ENCODE peak calls at places on chromosomes 2 and 18, in five cellular contexts. One of them, this sample, is unnamed. For H3K4me1, the result is how much of the 10 kb centered on the place peaks cover.

GRCh38 chr2:7180641-7181370 is 263.6 kb downstream of the RNF144A start:
- DNase-seq in heart right ventricle: no peak
- DNase-seq in thoracic aorta: no peak
- DNase-seq in HepG2: peak
- DNase-seq in CD8-positive, alpha-beta memory T cell: no peak
- DNase-seq in this sample: no peak

GRCh38 chr2:174662459-174662858 is 64.9 kb upstream of the WIPF1 start:
- DNase-seq in thoracic aorta: no peak
- DNase-seq in HepG2: no peak
- DNase-seq in heart right ventricle: no peak
- DNase-seq in CD8-positive, alpha-beta memory T cell: no peak
- DNase-seq in this sample: peak

GRCh38 chr2:237315170-237315880 is 98.6 kb downstream of the COL6A3 start:
- DNase-seq in HepG2: peak
- DNase-seq in thoracic aorta: peak
- DNase-seq in heart right ventricle: peak
- DNase-seq in CD8-positive, alpha-beta memory T cell: no peak
- DNase-seq in this sample: peak

GRCh38 chr2:232655392-232655791 is 22.0 kb downstream of the EFHD1 start:
- DNase-seq in HepG2: no peak
- DNase-seq in heart right ventricle: no peak
- DNase-seq in CD8-positive, alpha-beta memory T cell: no peak
- DNase-seq in thoracic aorta: peak
- DNase-seq in this sample: peak

GRCh38 chr2:162301151-162301804 is 17.2 kb downstream of the IFIH1 start:
- DNase-seq in thoracic aorta: no peak
- DNase-seq in HepG2: peak
- DNase-seq in CD8-positive, alpha-beta memory T cell: peak
- DNase-seq in heart right ventricle: no peak
- DNase-seq in this sample: no peak

GRCh38 chr2:11967946-11968465 is 221.6 kb downstream of the LPIN1 start:
- DNase-seq in HepG2: no peak
- DNase-seq in CD8-positive, alpha-beta memory T cell: no peak
- DNase-seq in thoracic aorta: no peak
- DNase-seq in heart right ventricle: peak
- DNase-seq in this sample: no peak

GRCh38 chr2:127231130-127231865 is 11.2 kb upstream of the CYP27C1 start:
- DNase-seq in heart right ventricle: no peak
- DNase-seq in HepG2: peak
- DNase-seq in CD8-positive, alpha-beta memory T cell: no peak
- DNase-seq in thoracic aorta: no peak
- DNase-seq in this sample: no peak

GRCh38 chr2:118224144-118224887 is 136.0 kb downstream of the INSIG2 start:
- DNase-seq in HepG2: no peak
- DNase-seq in thoracic aorta: no peak
- DNase-seq in CD8-positive, alpha-beta memory T cell: peak
- DNase-seq in heart right ventricle: peak
- DNase-seq in this sample: no peak

GRCh38 chr2:29006092-29006985 is 25.2 kb downstream of the TOGARAM2 start:
- DNase-seq in HepG2: no peak
- DNase-seq in CD8-positive, alpha-beta memory T cell: no peak
- DNase-seq in heart right ventricle: no peak
- DNase-seq in thoracic aorta: no peak
- DNase-seq in this sample: no peak

GRCh38 chr2:29753676-29754444 is 167.5 kb downstream of the ALK start:
- DNase-seq in thoracic aorta: no peak
- DNase-seq in heart right ventricle: no peak
- DNase-seq in CD8-positive, alpha-beta memory T cell: no peak
- DNase-seq in HepG2: no peak
- DNase-seq in this sample: no peak

GRCh38 chr2:120915670-120916069 is 180.0 kb downstream of the GLI2 start:
- DNase-seq in heart right ventricle: no peak
- DNase-seq in thoracic aorta: no peak
- DNase-seq in HepG2: no peak
- DNase-seq in CD8-positive, alpha-beta memory T cell: no peak
- DNase-seq in this sample: no peak

GRCh38 chr2:17878222-17879136 is at the start of gene KCNS3:
- DNase-seq in CD8-positive, alpha-beta memory T cell: no peak
- DNase-seq in thoracic aorta: no peak
- DNase-seq in heart right ventricle: peak
- DNase-seq in HepG2: no peak
- DNase-seq in this sample: peak

GRCh38 chr2:5729426-5729825 is 37.2 kb downstream of the SOX11 start:
- DNase-seq in heart right ventricle: no peak
- DNase-seq in HepG2: no peak
- DNase-seq in thoracic aorta: no peak
- DNase-seq in CD8-positive, alpha-beta memory T cell: no peak
- DNase-seq in this sample: no peak

GRCh38 chr18:72871091-72871490 is 3.3 kb upstream of the NETO1 start:
- DNase-seq in CD8-positive, alpha-beta memory T cell: no peak
- DNase-seq in thoracic aorta: no peak
- DNase-seq in heart right ventricle: no peak
- DNase-seq in HepG2: no peak
- DNase-seq in this sample: no peak

GRCh38 chr18:73715228-73715670 is 432.4 kb downstream of the FBXO15 start:
- DNase-seq in heart right ventricle: no peak
- DNase-seq in CD8-positive, alpha-beta memory T cell: no peak
- DNase-seq in HepG2: no peak
- DNase-seq in thoracic aorta: no peak
- DNase-seq in this sample: no peak

GRCh38 chr2:72636210-72636609 is 189.6 kb downstream of the EXOC6B start:
- DNase-seq in heart right ventricle: no peak
- DNase-seq in HepG2: no peak
- DNase-seq in thoracic aorta: no peak
- DNase-seq in CD8-positive, alpha-beta memory T cell: no peak
- DNase-seq in this sample: no peak

GRCh38 chr2:161166538-161167409 is 6.5 kb downstream of the TANK start:
- DNase-seq in heart right ventricle: no peak
- DNase-seq in CD8-positive, alpha-beta memory T cell: peak
- DNase-seq in HepG2: peak
- DNase-seq in thoracic aorta: no peak
- DNase-seq in this sample: no peak

GRCh38 chr2:82636411-82637020 is 1822.6 kb downstream of the SUCLG1 start:
- DNase-seq in heart right ventricle: no peak
- DNase-seq in CD8-positive, alpha-beta memory T cell: no peak
- DNase-seq in thoracic aorta: no peak
- DNase-seq in HepG2: no peak
- DNase-seq in this sample: no peak

GRCh38 chr2:2291500-2292260 is 39.4 kb downstream of the MYT1L start:
- DNase-seq in CD8-positive, alpha-beta memory T cell: no peak
- DNase-seq in thoracic aorta: no peak
- DNase-seq in heart right ventricle: peak
- DNase-seq in HepG2: no peak
- DNase-seq in this sample: no peak

GRCh38 chr2:9463698-9464034 is 10.7 kb upstream of the IAH1 start:
- DNase-seq in CD8-positive, alpha-beta memory T cell: no peak
- DNase-seq in heart right ventricle: no peak
- DNase-seq in thoracic aorta: no peak
- DNase-seq in HepG2: no peak
- DNase-seq in this sample: no peak

GRCh38 chr18:77870238-77870637 is 620.6 kb downstream of the GALR1 start:
- DNase-seq in heart right ventricle: peak
- DNase-seq in thoracic aorta: no peak
- DNase-seq in HepG2: no peak
- DNase-seq in CD8-positive, alpha-beta memory T cell: no peak
- DNase-seq in this sample: no peak

GRCh38 chr18:3453540-3454364 is 3.8 kb downstream of the TGIF1 start:
- DNase-seq in HepG2: peak
- DNase-seq in thoracic aorta: peak
- DNase-seq in CD8-positive, alpha-beta memory T cell: no peak
- DNase-seq in heart right ventricle: peak
- DNase-seq in this sample: peak
- H3K4me1 ChIP-seq in HepG2: under half
- H3K4me1 ChIP-seq in thoracic aorta: under half
- H3K4me1 ChIP-seq in CD8-positive, alpha-beta memory T cell: under half
- H3K4me1 ChIP-seq in heart right ventricle: under half
- H3K4me1 ChIP-seq in this sample: under half

DNA sequence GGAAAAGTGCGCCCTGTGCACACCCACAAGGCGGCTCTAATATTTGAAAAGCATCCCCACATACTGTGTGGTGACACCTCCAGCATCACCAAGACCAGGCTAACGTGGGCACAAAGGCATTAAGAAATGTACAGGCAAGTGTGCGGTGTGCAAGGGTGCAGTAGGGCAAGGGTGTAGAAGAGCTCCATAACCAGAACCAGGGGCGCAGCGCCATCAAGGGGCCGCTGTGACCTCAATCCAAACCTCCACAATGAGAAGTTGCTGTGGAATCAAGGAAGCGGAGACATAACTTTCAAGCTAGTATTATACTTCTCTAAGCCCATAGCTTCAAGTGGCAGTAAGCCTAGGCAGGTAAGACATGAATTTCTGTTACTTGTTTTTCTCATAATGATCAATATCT is 13.0 kb downstream of the L3MBTL4 start:
- DNase-seq in HepG2: no peak
- DNase-seq in heart right ventricle: no peak
- DNase-seq in CD8-positive, alpha-beta memory T cell: no peak
- DNase-seq in thoracic aorta: no peak
- DNase-seq in this sample: no peak
- H3K4me3 ChIP-seq in HepG2: no peak
- H3K4me3 ChIP-seq in heart right ventricle: no peak
- H3K4me3 ChIP-seq in CD8-positive, alpha-beta memory T cell: no peak
- H3K4me3 ChIP-seq in thoracic aorta: no peak
- H3K4me3 ChIP-seq in this sample: no peak

GRCh38 chr2:238415036-238415764 is 11.5 kb upstream of the ASB1 start:
- DNase-seq in HepG2: no peak
- DNase-seq in CD8-positive, alpha-beta memory T cell: no peak
- DNase-seq in thoracic aorta: no peak
- DNase-seq in heart right ventricle: no peak
- DNase-seq in this sample: no peak
- H3K27ac ChIP-seq in HepG2: no peak
- H3K27ac ChIP-seq in CD8-positive, alpha-beta memory T cell: no peak
- H3K27ac ChIP-seq in thoracic aorta: no peak
- H3K27ac ChIP-seq in heart right ventricle: no peak
- H3K27ac ChIP-seq in this sample: no peak

GRCh38 chr18:23226386-23226785 is 91.1 kb downstream of the CABLES1 start:
- DNase-seq in CD8-positive, alpha-beta memory T cell: no peak
- DNase-seq in heart right ventricle: no peak
- DNase-seq in thoracic aorta: no peak
- DNase-seq in HepG2: no peak
- DNase-seq in this sample: no peak

GRCh38 chr18:23227729-23228075 is 92.4 kb downstream of the CABLES1 start:
- DNase-seq in CD8-positive, alpha-beta memory T cell: no peak
- DNase-seq in HepG2: peak
- DNase-seq in thoracic aorta: no peak
- DNase-seq in heart right ventricle: no peak
- DNase-seq in this sample: no peak

GRCh38 chr18:23229472-23229871 is 94.2 kb downstream of the CABLES1 start:
- DNase-seq in HepG2: no peak
- DNase-seq in heart right ventricle: no peak
- DNase-seq in CD8-positive, alpha-beta memory T cell: no peak
- DNase-seq in thoracic aorta: no peak
- DNase-seq in this sample: no peak

GRCh38 chr18:23226930-23227728 is 91.8 kb downstream of the CABLES1 start:
- DNase-seq in thoracic aorta: no peak
- DNase-seq in heart right ventricle: peak
- DNase-seq in CD8-positive, alpha-beta memory T cell: no peak
- DNase-seq in HepG2: no peak
- DNase-seq in this sample: peak

GRCh38 chr18:23228102-23229051 is 93.1 kb downstream of the CABLES1 start:
- DNase-seq in thoracic aorta: no peak
- DNase-seq in heart right ventricle: no peak
- DNase-seq in HepG2: no peak
- DNase-seq in CD8-positive, alpha-beta memory T cell: no peak
- DNase-seq in this sample: peak
- H3K4me1 ChIP-seq in thoracic aorta: half or more
- H3K4me1 ChIP-seq in heart right ventricle: under half
- H3K4me1 ChIP-seq in HepG2: under half
- H3K4me1 ChIP-seq in CD8-positive, alpha-beta memory T cell: under half
- H3K4me1 ChIP-seq in this sample: under half

DNA sequence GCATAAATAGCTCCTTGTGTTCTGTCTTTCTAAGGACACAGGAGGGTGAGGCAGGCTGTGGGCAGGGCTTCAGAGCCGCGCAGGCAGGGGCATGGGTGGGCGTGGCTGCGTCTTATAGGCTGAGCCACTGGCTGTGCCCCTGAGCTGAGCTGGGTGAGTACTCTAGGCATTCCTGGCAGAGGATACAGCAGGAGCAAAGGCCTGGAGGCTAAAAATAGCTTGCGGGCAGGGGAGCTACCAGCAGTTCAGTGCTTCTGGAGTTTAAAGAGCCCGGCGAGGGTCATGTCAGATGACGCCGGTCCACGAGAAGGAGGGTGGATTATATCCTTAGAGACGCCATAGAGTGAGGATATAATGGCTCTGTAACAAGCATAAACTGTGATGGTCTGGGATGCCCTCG is 31.5 kb upstream of the PDIA6 start:
- DNase-seq in HepG2: no peak
- DNase-seq in heart right ventricle: peak
- DNase-seq in thoracic aorta: no peak
- DNase-seq in CD8-positive, alpha-beta memory T cell: no peak
- DNase-seq in this sample: peak
- H3K4me3 ChIP-seq in HepG2: no peak
- H3K4me3 ChIP-seq in heart right ventricle: peak
- H3K4me3 ChIP-seq in thoracic aorta: no peak
- H3K4me3 ChIP-seq in CD8-positive, alpha-beta memory T cell: no peak
- H3K4me3 ChIP-seq in this sample: no peak

GRCh38 chr2:3398837-3399236 is 19.3 kb downstream of the TRAPPC12 start:
- DNase-seq in heart right ventricle: no peak
- DNase-seq in HepG2: no peak
- DNase-seq in CD8-positive, alpha-beta memory T cell: no peak
- DNase-seq in thoracic aorta: no peak
- DNase-seq in this sample: no peak
- H3K27ac ChIP-seq in heart right ventricle: no peak
- H3K27ac ChIP-seq in HepG2: no peak
- H3K27ac ChIP-seq in CD8-positive, alpha-beta memory T cell: no peak
- H3K27ac ChIP-seq in thoracic aorta: no peak
- H3K27ac ChIP-seq in this sample: no peak

This sample was measured in tibial artery.